ENCODE peak calls at places on chromosomes 11 and 22, in four cellular contexts. N, G, Z and Q are unnamed samples.

GRCh38 chr22:20773793-20774212 is at the start of gene SERPIND1:
- DNase-seq in N (no peak), G (no peak), Z (no peak), Q (no peak)

GRCh38 chr11:3989251-3989650 is 105.3 kb upstream of the RRM1 start:
- DNase-seq in N (no peak), G (peak; percentile 23), Z (no peak), Q (no peak)

GRCh38 chr11:93842034-93842433 is 8.4 kb downstream of the VSTM5 start:
- DNase-seq in N (no peak), G (no peak), Z (no peak), Q (no peak)

GRCh38 chr11:105181521-105181920 is 42.0 kb upstream of the CARD18 start:
- DNase-seq in N (no peak), G (no peak), Z (no peak), Q (peak; percentile 23)

GRCh38 chr22:19876941-19877625 is 22.4 kb upstream of the GNB1L start:
- DNase-seq in N (no peak), G (no peak), Z (peak; percentile 11), Q (no peak)

GRCh38 chr22:32985899-32986772 is 72.0 kb downstream of the SYN3 start:
- DNase-seq in N (peak; percentile 32), G (peak; percentile 84), Z (peak; percentile 79), Q (peak; percentile 73)

GRCh38 chr11:75536786-75537629 is 11.3 kb upstream of the GDPD5 start:
- DNase-seq in N (no peak), G (no peak), Z (no peak), Q (no peak)

GRCh38 chr22:44566911-44567310 is 68.9 kb upstream of the RTL6 start:
- DNase-seq in N (no peak), G (no peak), Z (no peak), Q (no peak)

GRCh38 chr22:25668437-25668836 is 73.6 kb upstream of the MYO18B start:
- DNase-seq in N (no peak), G (no peak), Z (no peak), Q (no peak)

GRCh38 chr11:35786918-35787557 is 124.5 kb downstream of the TRIM44 start:
- DNase-seq in N (no peak), G (no peak), Z (no peak), Q (no peak)

GRCh38 chr11:100726709-100727108 is 39.6 kb downstream of the ARHGAP42 start:
- DNase-seq in N (no peak), G (no peak), Z (no peak), Q (no peak)

GRCh38 chr22:37566903-37567798 is 6.9 kb downstream of the CDC42EP1 start:
- DNase-seq in N (no peak), G (peak; percentile 86), Z (peak; percentile 78), Q (peak; percentile 88)

GRCh38 chr11:71268706-71269321 is 16.4 kb upstream of the SHANK2 start:
- DNase-seq in N (no peak), G (no peak), Z (no peak), Q (no peak)

GRCh38 chr22:44026066-44026629 is 2.0 kb downstream of the PARVB start:
- DNase-seq in N (no peak), G (no peak), Z (no peak), Q (no peak)

GRCh38 chr11:34263462-34264186 is 94.2 kb downstream of the ABTB2 start:
- DNase-seq in N (no peak), G (no peak), Z (no peak), Q (peak; percentile 87)

GRCh38 chr11:44574620-44575287 is 9.3 kb downstream of the CD82 start:
- DNase-seq in N (peak; percentile 81), G (no peak), Z (no peak), Q (peak; percentile 95)

GRCh38 chr11:63906585-63906984 is 10.4 kb downstream of the RCOR2 start:
- DNase-seq in N (no peak), G (peak; percentile 40), Z (no peak), Q (peak; percentile 41)